ENCODE peak calls at places on chromosomes 11 and 22, in five cellular contexts. X is SK-N-MC, F is non-pigmented ciliary epithelial cell, M is C1 segment of cervical spinal cord, Z is AG08396. A is an unnamed sample.

GRCh38 chr11:92822410-92822809 is 147.0 kb upstream of the MTNR1B start:
- DNase-seq in F (no peak), Z (no peak), M (no peak), X (no peak), A (no peak)

GRCh38 chr11:26244207-26244606 is 87.7 kb upstream of the ANO3 start:
- DNase-seq in Z (peak; percentile 16), X (no peak), F (no peak), M (no peak), A (no peak)

GRCh38 chr22:23108324-23109078 is 33.3 kb downstream of the RSPH14 start:
- DNase-seq in M (no peak), F (no peak), Z (no peak), X (no peak), A (no peak)

GRCh38 chr11:14190992-14191773 is 167.8 kb downstream of the RRAS2 start:
- DNase-seq in F (no peak), X (no peak), Z (no peak), M (no peak), A (no peak)

GRCh38 chr11:110376711-110377324 is 52.9 kb upstream of the FDX1 start:
- DNase-seq in X (no peak), F (peak; percentile 67), M (no peak), Z (peak; percentile 64), A (peak; percentile 41)

GRCh38 chr11:110125632-110126031 is 32.4 kb downstream of the ZC3H12C start:
- DNase-seq in Z (peak; percentile 11), M (no peak), F (peak; percentile 85), X (no peak), A (no peak)

GRCh38 chr11:120646206-120646605 is 134.7 kb downstream of the GRIK4 start:
- DNase-seq in X (no peak), F (no peak), Z (no peak), M (no peak), A (no peak)

GRCh38 chr11:68314886-68315580 is 2.6 kb downstream of the LRP5 start:
- DNase-seq in F (no peak), X (no peak), Z (peak; percentile 39), M (no peak), A (no peak)

GRCh38 chr11:118633979-118634378 is 26.6 kb downstream of the PHLDB1 start:
- DNase-seq in M (no peak), F (no peak), X (no peak), Z (peak; percentile 74), A (no peak)

GRCh38 chr11:1224109-1224485 is 1.2 kb downstream of the MUC5B start:
- DNase-seq in Z (no peak), M (no peak), X (no peak), F (no peak), A (no peak)

GRCh38 chr22:50686794-50687193 is 14.2 kb downstream of the SHANK3 start:
- DNase-seq in Z (no peak), X (no peak), M (no peak), F (no peak), A (no peak)

GRCh38 chr11:130139401-130139800 is 20.2 kb upstream of the ST14 start:
- DNase-seq in X (no peak), F (no peak), M (no peak), Z (no peak), A (no peak)

GRCh38 chr11:116840224-116840745 is 2.9 kb upstream of the APOA1 start:
- DNase-seq in F (no peak), Z (no peak), M (no peak), X (no peak), A (no peak)

GRCh38 chr22:20273720-20274119 is 5.6 kb upstream of the RTN4R start:
- DNase-seq in M (no peak), X (no peak), F (no peak), Z (no peak), A (no peak)

GRCh38 chr11:132785878-132786277 is 746.4 kb downstream of the OPCML start:
- DNase-seq in X (no peak), M (no peak), Z (no peak), F (no peak), A (no peak)